ENCODE peak calls at places on chromosome 5, in ten cellular contexts. Z is upper lobe of right lung; H is CD4-positive, CD25-positive, alpha-beta regulatory T cell; W is CD8-positive, alpha-beta memory T cell; D is AG04450; E is HL-60; V is Peyer's patch; L is breast epithelium; P is substantia nigra; U is CD8-positive, alpha-beta T cell. A is an unnamed sample.

GRCh38 chr5:374631-375335 is 53.3 kb downstream of the AHRR start:
- DNase-seq in Z (peak), H (no peak), W (no peak), D (no peak), E (no peak), V (peak), L (no peak), P (no peak), U (no peak), A (no peak)

GRCh38 chr5:77266291-77266690 is 55.8 kb downstream of the PDE8B start:
- DNase-seq in Z (no peak), H (no peak), W (no peak), D (no peak), E (no peak), V (no peak), L (no peak), P (no peak), U (no peak), A (no peak)

GRCh38 chr5:174727794-174728662 is 3.6 kb downstream of the MSX2 start:
- DNase-seq in Z (no peak), H (no peak), W (no peak), D (no peak), E (no peak), V (no peak), L (no peak), P (no peak), U (no peak), A (no peak)

GRCh38 chr5:5497132-5497748 is 74.8 kb downstream of the ICE1 start:
- DNase-seq in Z (peak), H (peak), W (no peak), D (no peak), E (no peak), V (peak), L (no peak), P (peak), U (no peak), A (peak)

GRCh38 chr5:93708442-93708841 is 33.0 kb downstream of the POU5F2 start:
- DNase-seq in Z (no peak), H (no peak), W (no peak), D (no peak), E (no peak), V (no peak), L (no peak), P (no peak), U (no peak), A (no peak)

GRCh38 chr5:151520294-151520693 is 70.8 kb downstream of the FAT2 start:
- DNase-seq in Z (no peak), H (no peak), W (no peak), D (no peak), E (no peak), V (no peak), L (no peak), P (no peak), U (no peak), A (no peak)

GRCh38 chr5:80957031-80957761 is 3.0 kb upstream of the RASGRF2 start:
- DNase-seq in Z (no peak), H (no peak), W (no peak), D (no peak), E (no peak), V (no peak), L (no peak), P (no peak), U (no peak), A (no peak)

GRCh38 chr5:131587541-131587940 is 47.5 kb downstream of the RAPGEF6 start:
- DNase-seq in Z (no peak), H (no peak), W (no peak), D (no peak), E (no peak), V (no peak), L (no peak), P (no peak), U (no peak), A (no peak)

GRCh38 chr5:95382843-95383242 is 8.3 kb upstream of the FAM81B start:
- DNase-seq in Z (no peak), H (no peak), W (no peak), D (no peak), E (no peak), V (no peak), L (no peak), P (no peak), U (no peak), A (no peak)

GRCh38 chr5:66213533-66213932 is 69.4 kb downstream of the SREK1 start:
- DNase-seq in Z (no peak), H (no peak), W (no peak), D (no peak), E (no peak), V (no peak), L (no peak), P (no peak), U (no peak), A (no peak)

GRCh38 chr5:35302544-35302943 is 72.3 kb upstream of the PRLR start:
- DNase-seq in Z (no peak), H (no peak), W (no peak), D (no peak), E (no peak), V (no peak), L (no peak), P (no peak), U (no peak), A (no peak)

GRCh38 chr5:2659071-2659470 is 92.4 kb downstream of the IRX2 start:
- DNase-seq in Z (no peak), H (no peak), W (no peak), D (no peak), E (no peak), V (no peak), L (no peak), P (no peak), U (no peak), A (no peak)

DNA sequence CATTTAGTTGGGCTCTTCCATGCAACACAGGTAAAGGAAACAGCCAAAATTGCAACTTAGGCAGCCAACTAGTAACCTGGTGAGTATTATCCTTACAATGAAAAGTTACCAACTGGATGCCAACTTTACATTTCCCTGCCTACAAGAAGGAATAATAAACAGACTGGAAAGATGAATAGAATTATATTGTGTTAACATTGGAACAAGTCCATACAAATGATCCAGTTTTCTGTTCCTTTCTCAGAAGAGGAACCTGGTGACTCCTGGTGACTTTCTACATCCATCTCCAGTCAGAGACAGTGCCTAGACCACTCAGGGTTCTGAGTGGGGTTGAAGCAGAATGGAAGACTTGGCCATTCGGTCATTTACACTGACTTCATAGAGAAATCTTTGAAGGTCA is 20.6 kb downstream of the MARCHF3 start:
- DNase-seq in Z (no peak), H (no peak), W (no peak), D (no peak), E (no peak), V (no peak), L (no peak), P (no peak), U (no peak), A (no peak)
- H3K27ac ChIP-seq in Z (no peak), H (no peak), W (no peak), D (no peak), E (no peak), V (no peak), L (no peak), P (no peak), U (no peak), A (no peak)

GRCh38 chr5:78925102-78925876 is 59.8 kb downstream of the ARSB start:
- DNase-seq in Z (no peak), H (no peak), W (no peak), D (no peak), E (no peak), V (no peak), L (no peak), P (no peak), U (no peak), A (no peak)

GRCh38 chr5:78927657-78928282 is 57.3 kb downstream of the ARSB start:
- DNase-seq in Z (no peak), H (no peak), W (no peak), D (no peak), E (no peak), V (no peak), L (no peak), P (no peak), U (no peak), A (no peak)

GRCh38 chr5:78929833-78930232 is 55.3 kb downstream of the ARSB start:
- DNase-seq in Z (no peak), H (no peak), W (no peak), D (no peak), E (no peak), V (no peak), L (no peak), P (no peak), U (no peak), A (no peak)

DNA sequence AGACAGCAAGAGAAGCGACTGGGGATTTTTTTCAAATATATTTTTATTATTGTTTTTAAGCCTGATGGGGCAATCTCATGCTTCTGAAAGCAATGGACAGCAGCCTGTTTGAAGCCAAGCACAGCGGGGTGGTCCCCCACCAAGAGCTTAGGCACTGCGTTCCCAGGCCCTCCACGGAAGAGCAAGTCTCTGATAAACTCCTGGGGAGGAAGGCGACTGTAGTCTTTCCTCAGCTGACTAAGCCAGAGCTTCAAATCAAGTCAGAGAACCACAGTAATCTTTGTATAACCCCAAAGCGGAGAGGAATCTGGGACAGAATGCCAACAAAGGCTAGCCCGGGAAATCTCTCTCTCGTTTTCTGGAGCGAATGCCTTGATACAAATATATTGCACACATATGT is 54.4 kb downstream of the ARSB start:
- DNase-seq in Z (no peak), H (no peak), W (no peak), D (no peak), E (no peak), V (no peak), L (no peak), P (no peak), U (no peak), A (no peak)
- H3K27ac ChIP-seq in Z (no peak), H (no peak), W (no peak), D (peak), E (no peak), V (no peak), L (no peak), P (no peak), U (no peak), A (no peak)

DNA sequence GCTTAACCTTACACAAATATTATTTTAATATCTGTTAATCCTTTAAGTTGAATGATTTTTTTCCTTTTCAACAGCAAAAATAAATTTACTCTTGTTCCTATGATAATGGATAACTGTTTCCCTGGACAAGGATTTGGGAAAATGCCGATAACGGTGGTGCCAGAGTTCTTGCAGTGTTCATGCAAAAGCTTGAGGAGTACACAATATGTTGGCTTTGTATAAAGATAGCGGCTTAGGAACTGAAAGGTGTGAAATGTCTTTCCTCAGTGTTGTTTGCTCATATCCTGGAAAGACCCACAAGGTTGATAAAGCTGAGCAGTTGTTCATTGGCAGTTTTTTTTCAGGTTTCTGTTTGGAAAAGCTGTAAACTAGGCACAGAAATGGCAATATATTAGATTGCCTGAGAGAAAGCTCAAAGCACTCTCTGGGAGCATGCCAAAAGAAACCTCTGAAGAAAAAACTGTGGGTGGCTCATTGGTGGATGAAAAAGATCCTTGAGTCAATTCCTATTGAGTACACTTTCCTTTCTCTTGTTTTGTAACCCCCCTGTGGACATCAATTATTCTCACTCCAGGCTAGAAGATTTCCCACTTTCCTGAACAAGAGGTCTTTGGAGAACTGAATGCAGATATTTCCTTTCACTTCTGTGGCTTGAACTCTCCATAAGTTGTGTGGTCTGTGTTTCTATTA is 117.2 kb upstream of the RGMB start:
- DNase-seq in Z (no peak), H (no peak), W (no peak), D (no peak), E (no peak), V (no peak), L (no peak), P (no peak), U (no peak), A (no peak)
- H3K27ac ChIP-seq in Z (no peak), H (no peak), W (no peak), D (no peak), E (no peak), V (no peak), L (no peak), P (no peak), U (no peak), A (no peak)

DNA sequence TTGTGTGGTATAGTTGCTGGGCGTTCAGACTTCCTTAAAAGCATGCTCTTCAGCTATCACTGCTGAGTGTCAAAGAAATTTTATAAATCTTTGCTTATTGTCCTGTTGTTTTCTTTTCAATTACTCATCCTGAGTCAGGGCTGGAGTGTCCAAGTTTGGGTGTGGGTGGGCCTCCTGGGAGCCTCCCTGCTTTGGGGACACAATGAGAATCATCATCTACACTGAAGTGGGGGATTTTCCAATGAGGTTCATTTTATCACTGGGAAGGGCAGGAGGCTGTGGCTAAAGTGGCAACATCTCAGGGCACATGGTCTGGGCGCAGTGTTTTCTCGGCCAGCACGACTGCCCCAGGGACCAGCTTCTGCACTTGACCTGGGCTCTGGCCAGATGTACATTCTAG is 19.5 kb downstream of the GFPT2 start:
- DNase-seq in Z (no peak), H (no peak), W (no peak), D (no peak), E (no peak), V (no peak), L (no peak), P (no peak), U (no peak), A (no peak)
- H3K27ac ChIP-seq in Z (no peak), H (no peak), W (no peak), D (no peak), E (no peak), V (no peak), L (peak), P (no peak), U (no peak), A (no peak)

A was measured in caudate nucleus.